ENCODE peak calls at places on chromosomes 12 and 14, in eight cellular contexts. D, W, B, E, F, P, G and U are unnamed samples.

GRCh38 chr14:76236172-76237130 is 84.7 kb downstream of the GPATCH2L start:
- DNase-seq in P (no peak), D (no peak), G (no peak), E (no peak), B (no peak), F (no peak), W (no peak), U (no peak)

GRCh38 chr14:101351769-101352168 is 209.5 kb upstream of the DIO3 start:
- DNase-seq in F (no peak), W (no peak), G (peak), P (no peak), B (no peak), E (peak), D (no peak), U (no peak)

GRCh38 chr12:13379531-13379930 is 183.0 kb downstream of the EMP1 start:
- DNase-seq in P (no peak), F (no peak), G (no peak), E (no peak), D (no peak), W (no peak), B (no peak), U (peak)

GRCh38 chr14:99758121-99758871 is 34.9 kb upstream of the EML1 start:
- DNase-seq in W (no peak), G (no peak), F (peak), D (peak), P (no peak), B (no peak), E (peak), U (no peak)

GRCh38 chr12:131208425-131208824 is 254.7 kb downstream of the ADGRD1 start:
- DNase-seq in G (no peak), W (no peak), F (no peak), E (no peak), P (no peak), D (no peak), B (no peak), U (no peak)

GRCh38 chr12:52267266-52267665 is 7.2 kb upstream of the KRT86 start:
- DNase-seq in P (no peak), B (no peak), E (peak), G (no peak), W (no peak), D (no peak), F (no peak), U (no peak)

GRCh38 chr14:106442857-106443256 is 916.5 kb downstream of the TMEM121 start:
- DNase-seq in B (peak), G (peak), P (peak), F (no peak), D (no peak), E (no peak), W (no peak), U (no peak)

GRCh38 chr12:127670796-127671195 is 596.2 kb upstream of the TMEM132C start:
- DNase-seq in G (peak), F (no peak), W (no peak), D (no peak), B (no peak), P (no peak), E (no peak), U (peak)

GRCh38 chr14:70909788-70910614 is 2.7 kb downstream of the PCNX1 start:
- DNase-seq in D (peak), B (no peak), W (no peak), G (no peak), F (no peak), E (no peak), P (no peak), U (no peak)

GRCh38 chr12:116443706-116444589 is 115.2 kb upstream of the MAP1LC3B2 start:
- DNase-seq in D (no peak), W (no peak), F (no peak), G (peak), B (peak), P (peak), E (no peak), U (no peak)

GRCh38 chr12:108697905-108698304 is 33.4 kb downstream of the CORO1C start:
- DNase-seq in F (no peak), G (no peak), D (no peak), W (no peak), E (no peak), P (no peak), B (no peak), U (peak)

GRCh38 chr12:55743131-55743921 is 404 bp downstream of the GDF11 start:
- DNase-seq in E (peak), G (peak), W (no peak), F (peak), P (peak), B (peak), D (peak), U (no peak)

GRCh38 chr12:6535960-6536847 is 1.9 kb downstream of the GAPDH start:
- DNase-seq in F (no peak), W (no peak), D (no peak), P (no peak), B (peak), E (peak), G (no peak), U (no peak)

GRCh38 chr12:46366771-46367170 is 5.8 kb downstream of the SLC38A2 start:
- DNase-seq in F (no peak), W (no peak), G (no peak), B (no peak), P (no peak), E (no peak), D (no peak), U (no peak)

DNA sequence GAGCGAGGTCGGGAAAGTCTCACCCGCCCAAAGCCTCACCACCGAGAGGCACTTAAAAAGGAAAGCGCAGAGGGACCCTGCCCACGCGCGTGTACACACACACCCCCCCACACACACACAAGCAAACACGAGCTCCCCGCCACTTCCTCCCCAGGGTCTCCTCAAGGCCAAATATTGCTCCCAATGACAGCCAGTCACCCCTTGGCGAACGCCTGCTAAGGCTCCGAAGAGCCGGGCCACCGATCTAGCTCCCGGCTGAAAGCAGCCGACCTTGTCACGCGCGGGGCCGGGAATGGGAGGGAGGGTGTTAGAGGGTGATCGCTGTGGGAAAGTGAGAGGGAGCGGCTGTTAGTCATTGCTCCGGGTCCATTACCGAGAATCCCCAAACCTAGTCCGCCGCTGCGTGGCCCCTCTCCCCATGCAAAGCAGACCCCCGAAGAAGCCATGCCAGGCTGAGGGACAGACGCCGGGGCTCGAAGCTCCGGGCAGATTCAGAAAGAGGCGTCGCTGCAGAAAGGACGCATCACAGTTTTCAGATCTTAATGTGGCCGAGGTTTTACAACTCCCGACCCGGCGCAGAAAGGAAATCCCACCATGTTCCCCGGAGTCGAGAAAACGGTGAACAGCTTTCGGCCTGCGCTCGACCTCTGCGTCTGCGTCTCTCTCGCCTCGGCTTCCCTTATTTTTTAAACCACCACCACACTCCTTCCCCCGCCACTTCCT is 2.6 kb downstream of the BMP4 start:
- DNase-seq in D (no peak), F (peak), G (peak), B (no peak), E (peak), P (peak), W (no peak), U (no peak)
- TF ChIP-seq POLR2AphosphoS5 in D (peak), F (no peak), G (no peak), B (no peak), E (no peak), P (no peak), W (peak), U (no peak)

DNA sequence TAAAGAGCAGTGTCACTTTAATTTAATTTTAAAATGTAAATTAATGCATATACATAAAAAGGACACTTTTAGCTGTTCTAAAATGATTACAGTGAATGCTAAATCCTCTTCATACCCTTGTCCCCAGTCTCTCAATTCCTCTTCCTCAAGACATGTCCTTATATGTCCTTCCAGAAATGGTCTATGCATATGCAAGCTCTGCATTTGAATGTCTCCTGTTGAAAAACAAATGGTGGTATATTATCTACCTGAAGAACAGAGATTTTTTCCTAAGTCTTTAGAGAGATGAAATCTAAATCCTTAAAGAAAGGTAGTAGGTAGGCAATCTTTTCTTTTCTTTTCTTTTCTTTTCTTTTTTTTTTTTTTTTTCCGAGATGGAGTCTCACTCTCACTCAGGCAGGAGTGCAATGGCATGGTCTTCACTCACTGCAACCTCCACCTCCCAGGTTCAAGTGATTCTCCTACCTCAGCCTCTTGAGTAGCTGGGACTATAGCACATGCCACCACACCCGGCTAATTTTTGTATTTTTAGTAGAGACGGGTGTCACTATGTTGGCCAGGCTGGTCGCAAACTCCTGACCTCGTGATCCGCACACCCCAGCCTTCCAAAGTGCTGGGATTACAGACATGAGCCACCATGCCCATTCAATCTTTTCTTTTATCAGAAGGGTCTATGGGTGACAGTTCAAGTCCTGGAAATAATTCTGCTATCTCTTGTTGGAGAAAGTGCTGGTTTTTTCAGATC is 180.5 kb downstream of the PRKCH start:
- DNase-seq in F (no peak), E (no peak), P (no peak), B (no peak), G (no peak), W (no peak), D (no peak), U (no peak)
- TF ChIP-seq POLR2AphosphoS5 in F (peak), E (no peak), P (no peak), B (no peak), G (no peak), W (no peak), D (no peak), U (no peak)

DNA sequence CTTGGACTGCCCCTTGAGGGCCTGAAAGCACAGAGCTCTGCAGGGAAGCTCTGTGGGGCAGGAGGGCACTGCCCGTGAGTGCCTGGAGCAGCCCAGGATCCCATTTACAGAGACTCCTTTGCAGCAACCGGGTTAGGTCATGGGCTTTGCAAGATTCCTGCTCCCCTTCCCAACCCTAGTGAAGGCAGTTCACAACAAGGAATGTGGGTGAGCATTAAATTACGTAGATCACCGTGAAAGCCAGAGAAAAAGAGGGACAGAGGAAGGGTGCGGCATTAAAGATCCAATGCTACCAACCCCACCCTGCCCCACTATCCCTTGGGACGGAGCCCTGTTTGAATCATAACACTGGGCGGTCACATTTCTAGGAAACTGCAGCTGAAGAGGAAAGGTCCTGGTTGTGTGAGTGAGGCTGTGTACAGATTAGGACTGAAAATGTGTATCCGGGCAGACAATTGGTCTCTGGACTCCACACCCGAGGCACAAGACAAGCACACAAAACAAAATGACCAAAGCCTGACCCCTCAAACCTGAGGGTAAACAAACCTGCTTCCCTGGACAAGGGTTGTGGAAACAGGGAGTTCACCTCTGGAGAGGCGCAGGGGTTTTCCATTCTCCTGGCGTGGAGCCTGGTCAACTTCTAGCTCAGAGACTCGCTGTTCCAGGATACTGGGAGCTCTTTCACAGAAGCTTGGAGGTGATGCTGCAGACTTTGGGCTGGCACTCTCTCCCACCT is 16.8 kb downstream of the NINJ2 start:
- DNase-seq in D (peak), B (peak), E (peak), G (no peak), P (no peak), W (no peak), F (no peak), U (no peak)
- TF ChIP-seq POLR2AphosphoS5 in D (no peak), B (no peak), E (peak), G (peak), P (no peak), W (no peak), F (no peak), U (peak)

DNA sequence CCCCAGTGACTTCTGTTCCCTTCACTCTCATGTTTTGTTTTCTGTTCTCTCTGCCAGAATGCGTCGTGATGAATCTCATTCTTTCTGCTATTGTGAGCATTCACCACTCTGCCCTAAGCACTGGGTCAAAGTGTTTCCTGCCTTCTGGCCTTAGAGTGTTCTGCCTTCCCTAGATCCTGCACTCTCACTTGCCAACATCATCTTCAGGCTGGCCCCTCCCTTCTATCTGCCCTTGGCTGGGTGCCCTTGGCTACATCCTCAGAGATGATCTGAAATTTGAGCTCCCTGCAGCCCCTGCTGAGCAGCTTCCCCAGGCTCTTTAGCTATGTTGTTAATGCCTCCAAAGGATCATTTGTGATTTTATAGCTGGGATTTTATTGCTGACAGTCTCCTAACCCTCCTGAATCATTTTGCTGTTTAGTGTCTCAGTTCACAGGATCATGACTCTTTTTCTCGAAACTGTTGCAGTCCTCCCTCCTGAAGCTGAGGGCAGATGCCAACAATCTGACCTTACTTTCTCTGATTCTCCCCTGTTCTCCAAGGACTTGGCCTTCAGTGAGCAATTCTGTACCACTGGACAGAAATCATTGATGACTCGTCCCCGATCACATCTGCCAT is 4.5 kb downstream of the DHRS2 start:
- DNase-seq in F (peak), E (peak), D (no peak), G (no peak), B (no peak), P (no peak), W (no peak), U (no peak)
- TF ChIP-seq POLR2AphosphoS5 in F (no peak), E (no peak), D (no peak), G (no peak), B (no peak), P (no peak), W (no peak), U (peak)

DNA sequence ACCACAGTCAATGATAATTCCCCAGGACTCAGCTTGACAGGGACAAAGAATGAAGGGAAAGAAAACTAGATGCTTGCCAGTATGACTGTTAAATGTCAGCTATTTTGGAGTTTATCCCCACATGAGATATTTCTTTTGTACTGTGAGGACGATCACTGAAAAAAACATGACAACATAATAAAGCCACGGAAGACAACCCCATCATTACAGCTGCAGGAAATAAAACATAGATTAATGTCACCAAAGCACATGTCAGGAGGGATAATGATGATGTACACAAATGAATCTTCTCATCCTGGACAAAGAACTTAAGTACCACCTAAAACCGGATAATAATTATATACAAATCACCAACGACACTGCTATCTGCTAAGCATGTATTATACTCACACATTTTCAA is 84.6 kb upstream of the GRIP1 start:
- DNase-seq in B (no peak), E (no peak), W (no peak), F (no peak), G (no peak), D (no peak), P (no peak), U (no peak)
- TF ChIP-seq POLR2AphosphoS5 in B (no peak), E (no peak), W (no peak), F (no peak), G (no peak), D (no peak), P (no peak), U (no peak)

GRCh38 chr14:68814376-68815287 is 21.8 kb upstream of the ZFP36L1 start:
- DNase-seq in E (peak), W (no peak), B (peak), F (peak), P (no peak), G (no peak), D (peak), U (no peak)
- TF ChIP-seq POLR2AphosphoS5 in E (peak), W (peak), B (no peak), F (no peak), P (no peak), G (peak), D (no peak), U (peak)

DNA sequence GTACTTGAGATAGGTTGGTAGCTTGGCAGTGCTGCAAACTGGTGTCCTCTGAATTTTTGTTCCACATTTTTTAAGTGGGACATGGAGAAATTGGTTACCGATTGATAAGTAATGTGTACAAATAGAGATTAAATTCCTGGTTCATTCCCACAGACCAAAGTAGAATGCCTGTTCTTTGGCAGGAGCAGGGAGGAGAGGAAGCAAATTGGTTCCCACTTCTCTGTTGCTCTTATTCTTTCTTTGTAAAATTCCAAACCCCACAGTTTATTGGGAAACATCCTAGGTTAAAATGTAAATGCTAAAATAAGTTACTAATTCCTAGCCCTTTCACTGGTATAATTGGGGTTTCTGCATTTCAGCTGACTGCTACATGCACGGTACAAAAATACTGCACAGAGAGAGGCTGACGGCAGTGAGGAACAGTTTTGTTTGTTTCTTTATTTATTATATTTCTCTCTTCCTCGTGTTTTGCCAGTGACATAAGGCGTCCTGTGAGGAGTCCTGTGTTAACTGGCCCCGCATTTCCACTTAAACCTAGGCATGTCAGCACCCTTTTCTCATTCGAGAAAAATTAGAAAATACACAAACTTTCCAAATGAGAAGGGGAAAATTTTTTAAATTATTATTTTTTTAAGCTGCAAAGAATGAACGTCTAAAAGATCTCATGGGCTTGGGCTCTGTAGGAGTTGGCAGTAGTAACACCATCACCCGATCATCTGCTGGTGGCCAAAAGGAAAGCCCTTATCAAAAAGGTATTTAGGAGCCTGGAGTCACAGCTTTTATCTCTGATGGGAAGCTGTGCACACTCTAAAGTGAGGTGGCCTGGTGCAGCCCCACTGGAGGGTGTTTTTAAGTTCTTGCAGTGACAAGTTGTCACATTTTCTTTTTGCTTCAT is 25.4 kb upstream of the BCL7A start:
- DNase-seq in P (no peak), G (no peak), W (no peak), D (no peak), B (peak), F (no peak), E (no peak), U (no peak)
- TF ChIP-seq POLR2AphosphoS5 in P (no peak), G (no peak), W (no peak), D (no peak), B (no peak), F (no peak), E (no peak), U (no peak)

GRCh38 chr12:57890191-57891120 is 43.9 kb upstream of the CTDSP2 start:
- DNase-seq in B (no peak), P (no peak), G (no peak), E (no peak), D (no peak), F (no peak), W (no peak), U (no peak)

GRCh38 chr12:57891639-57892228 is 45.2 kb upstream of the CTDSP2 start:
- DNase-seq in G (no peak), E (no peak), D (no peak), P (no peak), F (no peak), B (no peak), W (no peak), U (no peak)

GRCh38 chr12:57888407-57889157 is 42.1 kb upstream of the CTDSP2 start:
- DNase-seq in W (no peak), G (no peak), B (no peak), F (peak), D (peak), P (no peak), E (no peak), U (no peak)

GRCh38 chr12:57887631-57888406 is 41.3 kb upstream of the CTDSP2 start:
- DNase-seq in P (no peak), W (no peak), E (no peak), B (no peak), G (peak), D (peak), F (peak), U (no peak)

GRCh38 chr12:57889541-57889989 is 43.0 kb upstream of the CTDSP2 start:
- DNase-seq in G (peak), W (no peak), P (no peak), B (no peak), E (peak), D (peak), F (no peak), U (no peak)
- TF ChIP-seq POLR2AphosphoS5 in G (peak), W (no peak), P (no peak), B (no peak), E (peak), D (no peak), F (no peak), U (peak)